ENCODE peak calls at places on chromosomes 7 and 10, in four cellular contexts. M is sciatic nerve; L is 8988T; N is activated CD4-positive, alpha-beta T cell treated with anti-CD3 and anti-CD28 coated beads, Interleukin-2, amount 50 U/mL, for 24 hours. P is an unnamed sample.
A peak's percentile ranks its signal among the peaks of the same experiment; 100 is the strongest.

GRCh38 chr10:119663866-119664698 is 12.9 kb downstream of the BAG3 start:
- DNase-seq in N (no peak), M (no peak), L (no peak), P (no peak)

GRCh38 chr10:80275135-80275498 is 14.3 kb downstream of the MAT1A start:
- DNase-seq in N (no peak), L (no peak), M (no peak), P (no peak)

GRCh38 chr7:100604078-100604975 is 2.2 kb downstream of the PCOLCE start:
- DNase-seq in N (peak; percentile 45), L (peak; percentile 89), M (peak; percentile 89), P (no peak)

GRCh38 chr7:43906327-43907010 is at the start of gene URGCP:
- DNase-seq in M (peak; percentile 76), N (peak; percentile 23), L (peak; percentile 65), P (peak; percentile 75)

GRCh38 chr10:117927334-117927733 is 119.4 kb downstream of the RAB11FIP2 start:
- DNase-seq in M (no peak), N (no peak), L (no peak), P (no peak)

GRCh38 chr7:81725003-81725402 is 44.8 kb downstream of the HGF start:
- DNase-seq in M (no peak), L (no peak), N (no peak), P (no peak)

GRCh38 chr10:84946984-84947383 is 618.6 kb downstream of the CCSER2 start:
- DNase-seq in M (no peak), N (no peak), L (no peak), P (no peak)

GRCh38 chr10:87771871-87772500 is 46.0 kb downstream of the ATAD1 start:
- DNase-seq in M (no peak), L (no peak), N (no peak), P (no peak)

GRCh38 chr10:69757553-69758309 is 44.0 kb upstream of the COL13A1 start:
- DNase-seq in N (no peak), L (no peak), M (no peak), P (no peak)

GRCh38 chr7:77903597-77903996 is 105.0 kb downstream of the PHTF2 start:
- DNase-seq in N (no peak), L (no peak), M (no peak), P (no peak)

GRCh38 chr10:3065622-3066021 is 1.7 kb upstream of the PFKP start:
- DNase-seq in L (no peak), N (no peak), M (no peak), P (no peak)

GRCh38 chr7:6367701-6368211 is 80.0 kb downstream of the DAGLB start:
- DNase-seq in L (no peak), M (no peak), N (no peak), P (no peak)

GRCh38 chr7:44309271-44310091 is 15.9 kb downstream of the CAMK2B start:
- DNase-seq in N (peak; percentile 12), L (no peak), M (no peak), P (no peak)

GRCh38 chr7:45401851-45402250 is 172.3 kb upstream of the ADCY1 start:
- DNase-seq in N (no peak), L (no peak), M (no peak), P (no peak)

GRCh38 chr10:72173635-72174296 is 42.0 kb upstream of the ANAPC16 start:
- DNase-seq in N (no peak), L (no peak), M (no peak), P (no peak)

GRCh38 chr10:81959016-81959415 is 84.0 kb downstream of the NRG3 start:
- DNase-seq in N (no peak), L (no peak), M (no peak), P (no peak)

GRCh38 chr10:130226012-130226411 is 89.8 kb downstream of the GLRX3 start:
- DNase-seq in N (no peak), L (no peak), M (peak; percentile 27), P (no peak)

GRCh38 chr7:143485500-143485899 is 7.8 kb downstream of the TAS2R41 start:
- DNase-seq in N (no peak), M (no peak), L (no peak), P (no peak)

GRCh38 chr7:128829391-128830166 is 627 bp upstream of the FLNC start:
- DNase-seq in M (no peak), N (no peak), L (peak; percentile 77), P (peak; percentile 82)

GRCh38 chr7:41886906-41887311 is 184.0 kb upstream of the INHBA start:
- DNase-seq in M (peak; percentile 73), L (no peak), N (no peak), P (no peak)

GRCh38 chr7:130901209-130901783 is 167.3 kb upstream of the KLF14 start:
- DNase-seq in L (no peak), M (no peak), N (no peak), P (no peak)

GRCh38 chr10:123212640-123213039 is 58.4 kb downstream of the BUB3 start:
- DNase-seq in N (no peak), M (no peak), L (no peak), P (no peak)

GRCh38 chr7:83161851-83162401 is 758 bp downstream of the PCLO start:
- DNase-seq in M (no peak), N (no peak), L (no peak), P (no peak)

GRCh38 chr7:151053091-151053490 is 4.6 kb downstream of the CDK5 start:
- DNase-seq in N (no peak), M (no peak), L (no peak), P (no peak)

GRCh38 chr10:102235598-102235920 is 5.8 kb downstream of the PITX3 start:
- DNase-seq in L (no peak), N (no peak), M (no peak), P (no peak)

GRCh38 chr7:37045786-37046185 is 321.5 kb upstream of the AOAH start:
- DNase-seq in L (no peak), M (no peak), N (no peak), P (no peak)